ENCODE peak calls at places on chromosomes 11 and 22, in seven cellular contexts. One of them, this sample, is unnamed.

GRCh38 chr22:31122532-31123291 is at the start of gene INPP5J:
- DNase-seq in brain microvascular endothelial cell: peak; percentile 45
- DNase-seq in right lobe of liver: no peak
- DNase-seq in HCT116: peak; percentile 44
- DNase-seq in pancreas: peak; percentile 85
- DNase-seq in choroid plexus epithelial cell: peak; percentile 65
- DNase-seq in tibial nerve: no peak
- DNase-seq in this sample: no peak

GRCh38 chr22:45819305-45819704 is 147.7 kb downstream of the ATXN10 start:
- DNase-seq in right lobe of liver: no peak
- DNase-seq in pancreas: no peak
- DNase-seq in tibial nerve: no peak
- DNase-seq in brain microvascular endothelial cell: no peak
- DNase-seq in HCT116: no peak
- DNase-seq in choroid plexus epithelial cell: no peak
- DNase-seq in this sample: no peak

GRCh38 chr11:46264976-46265375 is 12.5 kb upstream of the CREB3L1 start:
- DNase-seq in pancreas: no peak
- DNase-seq in tibial nerve: no peak
- DNase-seq in right lobe of liver: no peak
- DNase-seq in HCT116: no peak
- DNase-seq in choroid plexus epithelial cell: no peak
- DNase-seq in brain microvascular endothelial cell: no peak
- DNase-seq in this sample: no peak

GRCh38 chr11:122656073-122656630 is 630 bp downstream of the UBASH3B start:
- DNase-seq in pancreas: peak; percentile 82
- DNase-seq in HCT116: no peak
- DNase-seq in right lobe of liver: peak; percentile 59
- DNase-seq in brain microvascular endothelial cell: no peak
- DNase-seq in tibial nerve: peak; percentile 11
- DNase-seq in choroid plexus epithelial cell: peak; percentile 73
- DNase-seq in this sample: peak; percentile 23

GRCh38 chr22:28424427-28425080 is 255.1 kb downstream of the TTC28 start:
- DNase-seq in tibial nerve: no peak
- DNase-seq in brain microvascular endothelial cell: no peak
- DNase-seq in right lobe of liver: no peak
- DNase-seq in choroid plexus epithelial cell: peak; percentile 55
- DNase-seq in pancreas: no peak
- DNase-seq in HCT116: no peak
- DNase-seq in this sample: no peak

GRCh38 chr11:63892233-63892632 is 24.7 kb downstream of the RCOR2 start:
- DNase-seq in brain microvascular endothelial cell: peak; percentile 28
- DNase-seq in tibial nerve: no peak
- DNase-seq in choroid plexus epithelial cell: peak; percentile 81
- DNase-seq in HCT116: no peak
- DNase-seq in pancreas: no peak
- DNase-seq in right lobe of liver: no peak
- DNase-seq in this sample: no peak

GRCh38 chr11:45245237-45246045 is 40.7 kb downstream of the SYT13 start:
- DNase-seq in brain microvascular endothelial cell: no peak
- DNase-seq in pancreas: no peak
- DNase-seq in choroid plexus epithelial cell: no peak
- DNase-seq in right lobe of liver: no peak
- DNase-seq in tibial nerve: no peak
- DNase-seq in HCT116: no peak
- DNase-seq in this sample: no peak

GRCh38 chr11:56885182-56885581 is 103.5 kb upstream of the OR5AK2 start:
- DNase-seq in right lobe of liver: no peak
- DNase-seq in tibial nerve: no peak
- DNase-seq in HCT116: no peak
- DNase-seq in choroid plexus epithelial cell: no peak
- DNase-seq in pancreas: no peak
- DNase-seq in brain microvascular endothelial cell: no peak
- DNase-seq in this sample: no peak

GRCh38 chr11:120547871-120548681 is 36.5 kb downstream of the GRIK4 start:
- DNase-seq in right lobe of liver: peak; percentile 87
- DNase-seq in HCT116: peak; percentile 75
- DNase-seq in pancreas: peak; percentile 98
- DNase-seq in brain microvascular endothelial cell: peak; percentile 92
- DNase-seq in choroid plexus epithelial cell: peak; percentile 87
- DNase-seq in tibial nerve: no peak
- DNase-seq in this sample: peak; percentile 99

GRCh38 chr11:88337342-88338222 is at the start of gene CTSC:
- DNase-seq in choroid plexus epithelial cell: peak; percentile 93
- DNase-seq in pancreas: peak; percentile 95
- DNase-seq in tibial nerve: peak; percentile 90
- DNase-seq in right lobe of liver: peak; percentile 95
- DNase-seq in brain microvascular endothelial cell: peak; percentile 92
- DNase-seq in HCT116: peak; percentile 53
- DNase-seq in this sample: peak; percentile 59
- TF ChIP-seq CTCF in choroid plexus epithelial cell: no peak
- TF ChIP-seq CTCF in pancreas: no peak
- TF ChIP-seq CTCF in tibial nerve: no peak
- TF ChIP-seq CTCF in right lobe of liver: no peak
- TF ChIP-seq CTCF in brain microvascular endothelial cell: no peak
- TF ChIP-seq CTCF in HCT116: no peak
- TF ChIP-seq CTCF in this sample: no peak

GRCh38 chr11:119306373-119306890 is 10.5 kb downstream of the MCAM start:
- DNase-seq in tibial nerve: peak; percentile 60
- DNase-seq in right lobe of liver: no peak
- DNase-seq in HCT116: no peak
- DNase-seq in choroid plexus epithelial cell: peak; percentile 80
- DNase-seq in brain microvascular endothelial cell: peak; percentile 30
- DNase-seq in pancreas: no peak
- DNase-seq in this sample: no peak
- H3K4me3 ChIP-seq in tibial nerve: no peak overlapping the region
- H3K4me3 ChIP-seq in right lobe of liver: no peak overlapping the region
- H3K4me3 ChIP-seq in HCT116: no peak overlapping the region
- H3K4me3 ChIP-seq in choroid plexus epithelial cell: no peak overlapping the region
- H3K4me3 ChIP-seq in brain microvascular endothelial cell: no peak overlapping the region
- H3K4me3 ChIP-seq in pancreas: no peak overlapping the region
- H3K4me3 ChIP-seq in this sample: no peak overlapping the region

DNA sequence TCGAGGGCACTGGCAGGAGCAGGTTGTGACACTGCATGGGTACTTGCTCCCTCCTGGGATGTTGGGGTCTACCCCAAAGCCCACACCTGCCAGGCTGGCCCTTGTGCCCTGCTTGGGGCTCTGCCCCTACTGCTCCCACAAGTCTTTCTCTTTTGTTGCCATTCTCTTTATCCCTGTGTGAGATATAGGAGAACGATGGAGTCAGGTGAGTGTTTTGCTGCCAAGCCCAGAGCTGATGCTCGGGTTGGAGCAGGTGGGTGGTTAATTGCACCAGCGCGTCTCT is 292.6 kb downstream of the TBC1D22A start:
- DNase-seq in choroid plexus epithelial cell: no peak
- DNase-seq in tibial nerve: no peak
- DNase-seq in pancreas: no peak
- DNase-seq in right lobe of liver: no peak
- DNase-seq in HCT116: no peak
- DNase-seq in brain microvascular endothelial cell: no peak
- DNase-seq in this sample: no peak
- TF ChIP-seq CTCF in choroid plexus epithelial cell: no peak
- TF ChIP-seq CTCF in tibial nerve: no peak
- TF ChIP-seq CTCF in pancreas: no peak
- TF ChIP-seq CTCF in right lobe of liver: no peak
- TF ChIP-seq CTCF in HCT116: no peak
- TF ChIP-seq CTCF in brain microvascular endothelial cell: no peak
- TF ChIP-seq CTCF in this sample: no peak

GRCh38 chr11:67610302-67610868 is 3.6 kb downstream of the NDUFV1 start:
- DNase-seq in HCT116: no peak
- DNase-seq in brain microvascular endothelial cell: no peak
- DNase-seq in right lobe of liver: no peak
- DNase-seq in choroid plexus epithelial cell: no peak
- DNase-seq in pancreas: peak; percentile 60
- DNase-seq in tibial nerve: no peak
- DNase-seq in this sample: no peak

GRCh38 chr11:67611165-67611564 is 4.4 kb downstream of the NDUFV1 start:
- DNase-seq in pancreas: peak; percentile 62
- DNase-seq in tibial nerve: no peak
- DNase-seq in HCT116: no peak
- DNase-seq in choroid plexus epithelial cell: no peak
- DNase-seq in brain microvascular endothelial cell: no peak
- DNase-seq in right lobe of liver: no peak
- DNase-seq in this sample: no peak

GRCh38 chr11:67613313-67613959 is 6.7 kb downstream of the NDUFV1 start:
- DNase-seq in tibial nerve: no peak
- DNase-seq in pancreas: peak; percentile 63
- DNase-seq in choroid plexus epithelial cell: no peak
- DNase-seq in brain microvascular endothelial cell: no peak
- DNase-seq in right lobe of liver: no peak
- DNase-seq in HCT116: no peak
- DNase-seq in this sample: no peak

GRCh38 chr11:67612751-67613150 is 6.0 kb downstream of the NDUFV1 start:
- DNase-seq in brain microvascular endothelial cell: no peak
- DNase-seq in tibial nerve: no peak
- DNase-seq in choroid plexus epithelial cell: no peak
- DNase-seq in pancreas: peak; percentile 73
- DNase-seq in HCT116: no peak
- DNase-seq in right lobe of liver: no peak
- DNase-seq in this sample: no peak

GRCh38 chr11:67611704-67612587 is 5.2 kb downstream of the NDUFV1 start:
- DNase-seq in right lobe of liver: no peak
- DNase-seq in HCT116: no peak
- DNase-seq in choroid plexus epithelial cell: no peak
- DNase-seq in tibial nerve: no peak
- DNase-seq in pancreas: peak; percentile 70
- DNase-seq in brain microvascular endothelial cell: no peak
- DNase-seq in this sample: no peak
- H3K4me3 ChIP-seq in right lobe of liver: no peak overlapping the region
- H3K4me3 ChIP-seq in HCT116: no peak overlapping the region
- H3K4me3 ChIP-seq in choroid plexus epithelial cell: no peak overlapping the region
- H3K4me3 ChIP-seq in tibial nerve: no peak overlapping the region
- H3K4me3 ChIP-seq in pancreas: no peak overlapping the region
- H3K4me3 ChIP-seq in brain microvascular endothelial cell: no peak overlapping the region
- H3K4me3 ChIP-seq in this sample: no peak overlapping the region

GRCh38 chr11:125101596-125101995 is 9.8 kb downstream of the TMEM218 start:
- DNase-seq in brain microvascular endothelial cell: no peak
- DNase-seq in right lobe of liver: no peak
- DNase-seq in HCT116: no peak
- DNase-seq in pancreas: no peak
- DNase-seq in choroid plexus epithelial cell: no peak
- DNase-seq in tibial nerve: no peak
- DNase-seq in this sample: no peak
- TF ChIP-seq CTCF in brain microvascular endothelial cell: no peak
- TF ChIP-seq CTCF in right lobe of liver: no peak
- TF ChIP-seq CTCF in HCT116: no peak
- TF ChIP-seq CTCF in pancreas: no peak
- TF ChIP-seq CTCF in choroid plexus epithelial cell: no peak
- TF ChIP-seq CTCF in tibial nerve: no peak
- TF ChIP-seq CTCF in this sample: no peak

GRCh38 chr11:62418733-62419132 is at the start of gene SCGB1A1:
- DNase-seq in pancreas: peak; percentile 13
- DNase-seq in right lobe of liver: no peak
- DNase-seq in choroid plexus epithelial cell: no peak
- DNase-seq in tibial nerve: no peak
- DNase-seq in brain microvascular endothelial cell: no peak
- DNase-seq in HCT116: no peak
- DNase-seq in this sample: no peak
- H3K4me3 ChIP-seq in pancreas: no peak within 1 kb of the TSS
- H3K4me3 ChIP-seq in right lobe of liver: no peak within 1 kb of the TSS
- H3K4me3 ChIP-seq in choroid plexus epithelial cell: no peak within 1 kb of the TSS
- H3K4me3 ChIP-seq in tibial nerve: no peak within 1 kb of the TSS
- H3K4me3 ChIP-seq in brain microvascular endothelial cell: no peak within 1 kb of the TSS
- H3K4me3 ChIP-seq in HCT116: no peak within 1 kb of the TSS
- H3K4me3 ChIP-seq in this sample: no peak within 1 kb of the TSS

GRCh38 chr11:87878373-87878779 is 296.9 kb downstream of the RAB38 start:
- DNase-seq in tibial nerve: peak; percentile 11
- DNase-seq in HCT116: peak; percentile 21
- DNase-seq in right lobe of liver: no peak
- DNase-seq in pancreas: no peak
- DNase-seq in brain microvascular endothelial cell: peak; percentile 64
- DNase-seq in choroid plexus epithelial cell: peak; percentile 76
- DNase-seq in this sample: no peak
- TF ChIP-seq CTCF in tibial nerve: peak; percentile 43
- TF ChIP-seq CTCF in HCT116: peak; percentile 64
- TF ChIP-seq CTCF in right lobe of liver: peak; percentile 50
- TF ChIP-seq CTCF in pancreas: no peak
- TF ChIP-seq CTCF in brain microvascular endothelial cell: peak; percentile 71
- TF ChIP-seq CTCF in choroid plexus epithelial cell: peak; percentile 74
- TF ChIP-seq CTCF in this sample: peak; percentile 71

GRCh38 chr11:12674936-12675696 is 895 bp downstream of the TEAD1 start:
- DNase-seq in brain microvascular endothelial cell: no peak
- DNase-seq in tibial nerve: no peak
- DNase-seq in choroid plexus epithelial cell: no peak
- DNase-seq in pancreas: peak; percentile 63
- DNase-seq in right lobe of liver: peak; percentile 53
- DNase-seq in HCT116: no peak
- DNase-seq in this sample: no peak

GRCh38 chr11:12678092-12678491 is 3.9 kb downstream of the TEAD1 start:
- DNase-seq in brain microvascular endothelial cell: no peak
- DNase-seq in choroid plexus epithelial cell: no peak
- DNase-seq in pancreas: no peak
- DNase-seq in tibial nerve: no peak
- DNase-seq in HCT116: no peak
- DNase-seq in right lobe of liver: no peak
- DNase-seq in this sample: no peak

GRCh38 chr11:12677131-12677530 is 2.9 kb downstream of the TEAD1 start:
- DNase-seq in brain microvascular endothelial cell: no peak
- DNase-seq in right lobe of liver: no peak
- DNase-seq in pancreas: no peak
- DNase-seq in HCT116: no peak
- DNase-seq in tibial nerve: no peak
- DNase-seq in choroid plexus epithelial cell: no peak
- DNase-seq in this sample: no peak

GRCh38 chr11:12674571-12674935 is 332 bp downstream of the TEAD1 start:
- DNase-seq in pancreas: peak; percentile 87
- DNase-seq in choroid plexus epithelial cell: peak; percentile 22
- DNase-seq in brain microvascular endothelial cell: no peak
- DNase-seq in HCT116: no peak
- DNase-seq in right lobe of liver: no peak
- DNase-seq in tibial nerve: no peak
- DNase-seq in this sample: no peak

DNA sequence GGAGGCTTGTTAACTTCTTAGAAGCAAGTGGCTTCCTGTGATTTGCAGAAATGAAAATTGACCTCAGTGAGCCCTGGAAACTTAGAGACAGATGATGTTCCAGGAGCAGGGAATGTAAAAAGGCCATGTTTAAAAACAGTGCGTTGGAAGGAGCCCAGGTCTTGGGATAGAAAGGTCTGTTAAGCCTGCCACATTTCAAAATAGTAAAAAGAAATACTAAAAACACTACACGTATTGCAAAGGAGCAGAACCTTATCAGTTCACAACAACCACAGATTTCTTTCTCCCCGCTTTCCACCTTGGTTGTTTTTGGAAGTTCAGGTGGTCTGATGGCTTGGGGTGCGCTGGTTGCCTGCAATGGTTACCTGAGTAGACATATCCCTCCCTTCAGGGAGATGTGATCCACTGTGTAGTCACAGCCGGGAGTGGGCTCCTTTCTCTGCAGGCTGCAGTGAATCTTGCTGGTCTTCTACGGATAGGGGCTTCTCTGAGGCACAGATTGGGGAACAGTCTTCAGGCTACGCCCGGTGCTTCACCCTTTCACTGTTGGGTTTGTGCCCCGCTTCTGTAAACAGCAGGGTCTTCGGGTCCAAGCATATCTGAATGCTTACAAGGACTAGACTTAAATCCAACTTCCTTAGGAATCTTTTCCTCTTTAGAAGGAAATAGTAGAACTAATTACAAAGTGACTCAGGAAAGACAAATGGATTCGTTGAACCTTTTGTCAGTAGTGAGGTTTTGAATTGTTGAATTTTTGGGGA is 1.9 kb downstream of the TEAD1 start:
- DNase-seq in tibial nerve: peak; percentile 40
- DNase-seq in right lobe of liver: no peak
- DNase-seq in choroid plexus epithelial cell: peak; percentile 62
- DNase-seq in HCT116: no peak
- DNase-seq in pancreas: no peak
- DNase-seq in brain microvascular endothelial cell: no peak
- DNase-seq in this sample: no peak
- H3K4me3 ChIP-seq in tibial nerve: peak overlapping the region; percentile 80
- H3K4me3 ChIP-seq in right lobe of liver: peak overlapping the region; percentile 70
- H3K4me3 ChIP-seq in choroid plexus epithelial cell: peak overlapping the region; percentile 70
- H3K4me3 ChIP-seq in HCT116: peak overlapping the region; percentile 68
- H3K4me3 ChIP-seq in pancreas: peak overlapping the region; percentile 81
- H3K4me3 ChIP-seq in brain microvascular endothelial cell: peak overlapping the region; percentile 57
- H3K4me3 ChIP-seq in this sample: peak overlapping the region; percentile 92

This sample was measured in retinal pigment epithelial cell.